ENCODE peak calls at places on chromosomes 3 and 15, in five cellular contexts. R is heart right ventricle, P is mesothelial cell of epicardium, F is Peyer's patch, M is progenitor cell of endocrine pancreas. U is an unnamed sample.

GRCh38 chr15:63178034-63178433 is 11.4 kb upstream of the RAB8B start:
- DNase-seq in R (no peak), P (no peak), F (no peak), M (no peak), U (no peak)

GRCh38 chr15:27127834-27128570 is 157.0 kb downstream of the GABRG3 start:
- DNase-seq in R (no peak), P (no peak), F (no peak), M (no peak), U (no peak)

GRCh38 chr3:96959902-96960596 is 145.7 kb downstream of the EPHA6 start:
- DNase-seq in R (no peak), P (no peak), F (no peak), M (no peak), U (no peak)

GRCh38 chr3:12746419-12746818 is 12.6 kb downstream of the TMEM40 start:
- DNase-seq in R (no peak), P (no peak), F (no peak), M (no peak), U (no peak)

GRCh38 chr15:70512772-70513362 is 250.5 kb downstream of the UACA start:
- DNase-seq in R (no peak), P (no peak), F (no peak), M (no peak), U (no peak)

GRCh38 chr15:25783607-25784131 is 79.5 kb downstream of the ATP10A start:
- DNase-seq in R (no peak), P (no peak), F (no peak), M (no peak), U (peak)

GRCh38 chr3:15294914-15295313 is 37.5 kb downstream of the SH3BP5 start:
- DNase-seq in R (no peak), P (no peak), F (no peak), M (no peak), U (no peak)

GRCh38 chr15:36361351-36361870 is 218.0 kb upstream of the CDIN1 start:
- DNase-seq in R (no peak), P (no peak), F (no peak), M (no peak), U (no peak)

GRCh38 chr15:97866994-97867393 is 93.5 kb upstream of the ARRDC4 start:
- DNase-seq in R (no peak), P (no peak), F (no peak), M (no peak), U (no peak)

GRCh38 chr15:38507570-38507969 is 53.6 kb downstream of the FAM98B start:
- DNase-seq in R (no peak), P (no peak), F (no peak), M (no peak), U (no peak)

GRCh38 chr3:81728766-81729544 is 32.5 kb downstream of the GBE1 start:
- DNase-seq in R (no peak), P (no peak), F (no peak), M (no peak), U (no peak)

GRCh38 chr3:72746412-72747411 is 101.5 kb downstream of the SHQ1 start:
- DNase-seq in R (no peak), P (no peak), F (no peak), M (no peak), U (no peak)

GRCh38 chr3:63514678-63515077 is 137.8 kb upstream of the SNTN start:
- DNase-seq in R (no peak), P (no peak), F (no peak), M (no peak), U (no peak)

GRCh38 chr15:70210538-70210937 is 112.8 kb upstream of the TLE3 start:
- DNase-seq in R (no peak), P (no peak), F (no peak), M (no peak), U (no peak)

GRCh38 chr15:49300856-49301255 is 122.2 kb upstream of the FGF7 start:
- DNase-seq in R (no peak), P (no peak), F (no peak), M (no peak), U (no peak)

GRCh38 chr3:167450195-167450594 is 23.6 kb downstream of the SERPINI2 start:
- DNase-seq in R (no peak), P (no peak), F (no peak), M (no peak), U (no peak)

GRCh38 chr15:83973816-83974215 is 261.8 kb upstream of the GOLGA6L4 start:
- DNase-seq in R (no peak), P (no peak), F (no peak), M (no peak), U (no peak)

GRCh38 chr15:72958634-72959033 is 93.6 kb upstream of the NEO1 start:
- DNase-seq in R (no peak), P (no peak), F (no peak), M (no peak), U (no peak)

GRCh38 chr15:42919794-42920280 is 741 bp downstream of the TTBK2 start:
- DNase-seq in R (no peak), P (no peak), F (no peak), M (no peak), U (no peak)

GRCh38 chr15:69525543-69525942 is 72.9 kb downstream of the RPLP1 start:
- DNase-seq in R (no peak), P (no peak), F (no peak), M (no peak), U (no peak)

GRCh38 chr15:70293606-70294470 is 196.1 kb upstream of the TLE3 start:
- DNase-seq in R (no peak), P (no peak), F (no peak), M (no peak), U (no peak)

GRCh38 chr15:23855260-23855659 is 168.2 kb upstream of the NDN start:
- DNase-seq in R (peak), P (no peak), F (no peak), M (no peak), U (no peak)

GRCh38 chr15:31317033-31317979 is 9.3 kb upstream of the KLF13 start:
- DNase-seq in R (no peak), P (no peak), F (peak), M (no peak), U (no peak)

GRCh38 chr3:143412084-143412483 is 292.5 kb downstream of the CHST2 start:
- DNase-seq in R (no peak), P (no peak), F (no peak), M (no peak), U (no peak)

GRCh38 chr3:53780171-53780570 is 66.0 kb downstream of the CHDH start:
- DNase-seq in R (no peak), P (no peak), F (no peak), M (no peak), U (no peak)

GRCh38 chr3:184016820-184017671 is 638 bp downstream of the ABCC5 start:
- DNase-seq in R (peak), P (peak), F (peak), M (peak), U (peak)

GRCh38 chr15:65184305-65184943 is 718 bp downstream of the CLPX start:
- DNase-seq in R (peak), P (peak), F (peak), M (peak), U (peak)

GRCh38 chr15:101063212-101063611 is 144.1 kb downstream of the LRRK1 start:
- DNase-seq in R (no peak), P (no peak), F (no peak), M (no peak), U (no peak)

GRCh38 chr3:173275740-173276139 is 121.8 kb upstream of the NLGN1 start:
- DNase-seq in R (no peak), P (no peak), F (no peak), M (no peak), U (no peak)

GRCh38 chr3:196659901-196660351 is 20.4 kb downstream of the NRROS start:
- DNase-seq in R (no peak), P (no peak), F (no peak), M (no peak), U (no peak)
- TF ChIP-seq CTCF in R (no peak), P (no peak), F (no peak), M (no peak), U (no peak)

DNA sequence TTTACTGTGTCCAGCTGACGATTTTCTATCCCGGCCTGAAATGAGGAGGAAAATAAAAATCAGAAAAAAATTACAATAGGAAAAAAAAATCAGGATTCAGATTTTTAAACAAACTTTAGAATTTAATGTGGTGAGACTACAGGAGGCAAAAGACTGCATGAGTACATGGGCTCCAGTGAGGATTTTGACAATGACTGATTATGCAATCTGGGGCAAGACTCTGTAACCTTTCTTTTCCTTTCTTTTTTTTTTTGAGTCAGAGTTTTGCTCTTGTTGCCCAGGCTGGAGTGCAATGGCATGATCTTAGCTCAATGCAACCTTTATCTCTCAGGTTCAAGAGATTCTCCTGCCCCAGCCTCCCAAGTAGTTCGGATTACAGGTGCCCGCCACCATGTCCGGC is 29.9 kb downstream of the SPG11 start:
- DNase-seq in R (no peak), P (no peak), F (no peak), M (no peak), U (no peak)
- TF ChIP-seq CTCF in R (no peak), P (no peak), F (no peak), M (no peak), U (no peak)

DNA sequence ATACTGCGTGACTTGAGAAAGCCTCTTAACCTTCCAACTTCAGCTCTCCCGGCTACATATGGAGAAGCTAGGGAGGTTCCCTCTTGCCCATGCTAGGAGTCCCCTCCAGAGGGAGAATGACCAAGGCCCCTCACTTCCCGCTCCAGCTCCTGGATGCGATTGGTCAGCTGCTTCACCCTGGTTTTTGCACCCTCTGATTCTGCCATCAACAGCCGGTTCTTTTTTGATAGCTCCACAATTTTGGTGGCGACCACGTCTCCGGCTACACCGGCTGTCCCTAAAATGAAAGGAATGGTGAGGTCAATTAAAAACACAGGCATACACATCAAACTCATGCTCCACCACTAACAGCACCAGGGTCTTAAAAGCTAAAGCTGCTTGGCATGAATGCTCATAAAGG is 20.6 kb downstream of the CCDC13 start:
- DNase-seq in R (no peak), P (peak), F (no peak), M (no peak), U (no peak)
- TF ChIP-seq CTCF in R (no peak), P (no peak), F (no peak), M (no peak), U (no peak)

GRCh38 chr3:130894873-130895330 is 1.0 kb downstream of the ATP2C1 start:
- DNase-seq in R (no peak), P (no peak), F (no peak), M (no peak), U (no peak)

GRCh38 chr3:130892759-130893239 is 1.1 kb upstream of the ATP2C1 start:
- DNase-seq in R (peak), P (peak), F (no peak), M (peak), U (peak)

GRCh38 chr3:130893240-130894129 is at the start of gene ATP2C1:
- DNase-seq in R (peak), P (peak), F (peak), M (peak), U (peak)

GRCh38 chr3:130895690-130896089 is 1.8 kb downstream of the ATP2C1 start:
- DNase-seq in R (no peak), P (no peak), F (no peak), M (no peak), U (no peak)

GRCh38 chr3:130894130-130894872 is 417 bp downstream of the ATP2C1 start:
- DNase-seq in R (peak), P (peak), F (peak), M (peak), U (peak)
- TF ChIP-seq CTCF in R (no peak), P (no peak), F (no peak), M (peak), U (no peak)

GRCh38 chr3:140349938-140350337 is 327.9 kb upstream of the TRIM42 start:
- DNase-seq in R (no peak), P (no peak), F (no peak), M (no peak), U (no peak)

GRCh38 chr3:140355481-140355880 is 322.4 kb upstream of the TRIM42 start:
- DNase-seq in R (no peak), P (no peak), F (no peak), M (no peak), U (no peak)

DNA sequence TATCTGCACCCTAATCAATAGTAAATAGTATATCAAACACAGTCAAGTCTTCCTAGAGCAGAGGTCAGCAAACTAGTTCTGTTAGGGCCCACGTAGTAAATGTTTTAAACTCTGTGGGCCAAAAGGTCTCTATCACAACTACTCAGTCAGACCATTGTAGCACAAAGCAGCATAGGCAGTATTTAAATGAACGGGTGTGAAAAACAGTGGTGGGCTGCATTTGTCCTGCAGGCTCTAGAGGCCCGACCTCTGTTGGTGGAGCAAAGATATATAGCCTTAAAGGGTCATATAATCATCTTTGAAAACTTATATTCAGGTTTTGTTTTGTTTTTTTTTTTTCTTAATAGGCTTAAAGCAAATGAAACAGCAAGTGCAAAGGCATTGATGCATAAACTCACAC is 326.4 kb upstream of the TRIM42 start:
- DNase-seq in R (no peak), P (no peak), F (no peak), M (no peak), U (no peak)
- TF ChIP-seq CTCF in R (no peak), P (no peak), F (no peak), M (no peak), U (no peak)

DNA sequence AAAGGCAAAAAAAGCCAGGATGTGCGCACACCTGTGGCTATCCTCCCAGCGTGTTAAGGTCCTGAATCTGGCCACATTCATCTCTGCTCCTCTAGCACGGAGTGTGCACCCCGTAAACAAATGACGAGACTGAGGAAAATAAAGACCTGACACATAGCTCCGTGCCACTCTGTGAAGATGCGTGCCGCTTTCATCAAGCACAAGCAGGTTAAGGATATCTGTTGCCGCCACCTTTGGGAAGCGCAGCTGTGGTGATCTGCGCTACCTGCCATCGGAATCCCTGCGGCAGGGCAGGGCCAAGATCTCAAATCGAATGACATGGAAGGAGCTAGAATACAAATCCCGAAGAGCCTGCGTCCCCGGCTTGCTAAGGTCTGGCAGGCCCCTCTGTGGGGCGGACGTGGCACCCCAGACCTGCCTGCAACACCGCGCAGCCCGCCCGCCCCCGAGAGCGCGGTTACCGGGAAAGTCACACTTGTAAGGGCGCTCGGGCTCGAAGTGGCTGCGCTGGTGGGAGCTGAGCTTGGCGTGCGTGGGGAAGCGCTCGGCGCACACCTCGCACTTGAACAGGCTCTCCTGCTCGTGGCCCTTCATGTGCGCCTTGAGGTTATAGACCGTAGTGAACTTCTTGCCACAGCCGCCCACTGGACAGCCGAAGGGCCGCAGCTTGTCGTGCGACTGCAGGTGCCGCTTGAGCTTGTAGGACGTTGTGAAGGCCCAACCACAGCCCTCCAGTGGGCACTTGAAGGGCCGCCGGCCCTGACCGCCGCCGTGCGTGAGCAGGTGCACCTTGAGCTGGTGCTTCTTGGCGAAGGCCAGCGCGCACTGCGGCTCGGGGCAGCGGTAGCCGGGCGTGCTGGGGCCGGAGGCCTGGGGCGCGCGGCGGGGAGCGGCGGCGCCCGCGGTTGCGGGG is 937 bp downstream of the ZXDC start:
- DNase-seq in R (peak), P (peak), F (peak), M (peak), U (peak)
- TF ChIP-seq CTCF in R (no peak), P (no peak), F (no peak), M (no peak), U (no peak)

GRCh38 chr3:159987291-159987711 is 1.3 kb upstream of the IL12A start:
- DNase-seq in R (no peak), P (no peak), F (no peak), M (no peak), U (no peak)

GRCh38 chr3:159978918-159979703 is 9.5 kb upstream of the IL12A start:
- DNase-seq in R (no peak), P (no peak), F (no peak), M (no peak), U (no peak)

GRCh38 chr3:159978353-159978752 is 10.3 kb upstream of the IL12A start:
- DNase-seq in R (peak), P (no peak), F (no peak), M (no peak), U (no peak)

GRCh38 chr3:159977295-159977694 is 11.3 kb upstream of the IL12A start:
- DNase-seq in R (no peak), P (no peak), F (no peak), M (no peak), U (no peak)

DNA sequence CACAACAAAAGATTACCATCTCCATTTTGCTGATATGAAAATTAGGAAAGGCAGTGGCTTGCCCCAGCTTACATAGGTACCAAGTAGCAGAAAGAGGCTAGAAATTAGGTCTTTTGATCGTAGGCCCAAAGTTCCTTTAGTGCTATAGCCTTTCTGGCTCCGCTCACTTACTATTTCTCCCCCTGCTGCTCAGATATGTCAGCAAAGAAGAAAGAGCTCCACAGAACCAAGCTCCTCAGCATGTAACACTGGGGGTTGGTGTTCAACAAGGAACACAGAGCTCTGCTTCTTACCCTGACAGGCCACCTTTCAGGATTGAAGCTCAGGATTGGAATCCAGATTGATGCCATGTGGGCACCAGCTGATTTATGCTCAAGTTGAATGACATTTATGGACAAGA is 6.2 kb upstream of the IL12A start:
- DNase-seq in R (no peak), P (no peak), F (no peak), M (no peak), U (no peak)
- TF ChIP-seq CTCF in R (no peak), P (no peak), F (no peak), M (no peak), U (no peak)